ENCODE peak calls at places on chromosomes 4 and X, in ten cellular contexts. J is RPMI7951; M is Ammon's horn; R is astrocyte of the cerebellum; Q is dorsolateral prefrontal cortex; W is PC-3; H is stimulated activated CD8-positive, alpha-beta memory T cell treated with anti-CD3 and anti-CD28 coated beads, Interleukin-15, amount 100 ng/mL, for 24 hours; X is lung microvascular endothelial cell; O is effector memory CD8-positive, alpha-beta T cell; D is ELF-1. L is an unnamed sample.

GRCh38 chr4:124464836-124465235 is 247.7 kb downstream of the ANKRD50 start:
- DNase-seq in W (no peak), R (no peak), X (no peak), Q (no peak), M (no peak), H (no peak), O (no peak), J (no peak), D (no peak), L (no peak)

GRCh38 chr4:656651-657337 is 17.3 kb downstream of the ATP5ME start:
- DNase-seq in D (peak; percentile 71), Q (no peak), O (no peak), M (no peak), X (no peak), W (no peak), R (no peak), H (no peak), J (no peak), L (no peak)

GRCh38 chrX:46599051-46599560 is 25.5 kb downstream of the CHST7 start:
- DNase-seq in D (no peak), R (no peak), M (no peak), W (peak; percentile 20), H (no peak), J (no peak), X (no peak), Q (no peak), O (no peak), L (peak; percentile 41)

GRCh38 chrX:10173331-10173900 is 16.6 kb downstream of the CLCN4 start:
- DNase-seq in O (no peak), H (no peak), W (no peak), X (peak; percentile 63), Q (peak; percentile 25), D (peak; percentile 98), M (peak; percentile 53), J (no peak), R (peak; percentile 95), L (peak; percentile 56)

GRCh38 chr4:4259484-4260100 is 11.6 kb upstream of the TMEM128 start:
- DNase-seq in Q (no peak), M (no peak), W (no peak), R (no peak), J (no peak), D (peak; percentile 29), O (no peak), X (peak; percentile 20), H (no peak), L (no peak)

GRCh38 chr4:148215202-148215601 is 227.0 kb downstream of the NR3C2 start:
- DNase-seq in H (no peak), D (no peak), J (no peak), W (no peak), X (no peak), M (no peak), R (no peak), O (no peak), Q (no peak), L (no peak)

GRCh38 chrX:10611441-10612090 is 8.8 kb downstream of the MID1 start:
- DNase-seq in M (no peak), J (no peak), R (no peak), W (peak; percentile 38), X (peak; percentile 52), H (no peak), Q (no peak), O (no peak), D (no peak), L (peak; percentile 31)

GRCh38 chrX:134338527-134338926 is 101.5 kb downstream of the CCDC160 start:
- DNase-seq in Q (no peak), D (no peak), H (no peak), R (no peak), X (no peak), M (peak; percentile 1), W (no peak), J (peak; percentile 0), O (no peak), L (no peak)